ENCODE peak calls at places on chromosomes 1 and 21, in ten cellular contexts. Q, R, H, Z, M, P, N, C, X and K are unnamed samples.
A peak's percentile ranks its signal among the peaks of the same experiment; 100 is the strongest.

GRCh38 chr1:191498318-191498717 is 659.9 kb upstream of the RGS18 start:
- DNase-seq in Q (no peak), R (no peak), H (no peak), Z (no peak), M (no peak), P (no peak), N (no peak), C (no peak), X (no peak), K (no peak)

GRCh38 chr1:26190373-26190987 is at the start of gene CATSPER4:
- DNase-seq in Q (no peak), R (no peak), H (no peak), Z (peak; percentile 74), M (peak; percentile 57), P (no peak), N (no peak), C (no peak), X (no peak), K (no peak)

GRCh38 chr1:171841931-171842723 is 829 bp downstream of the DNM3 start:
- DNase-seq in Q (no peak), R (no peak), H (peak; percentile 73), Z (peak; percentile 8), M (peak; percentile 20), P (peak; percentile 17), N (peak; percentile 18), C (no peak), X (no peak), K (peak; percentile 15)

GRCh38 chr1:1356166-1356795 is 2.1 kb downstream of the MXRA8 start:
- DNase-seq in Q (no peak), R (no peak), H (no peak), Z (no peak), M (no peak), P (no peak), N (no peak), C (no peak), X (no peak), K (no peak)

GRCh38 chr1:7579831-7580804 is 191.0 kb upstream of the VAMP3 start:
- DNase-seq in Q (no peak), R (no peak), H (no peak), Z (no peak), M (no peak), P (peak; percentile 2), N (no peak), C (no peak), X (no peak), K (no peak)

GRCh38 chr1:186900539-186901237 is 71.9 kb downstream of the PLA2G4A start:
- DNase-seq in Q (no peak), R (no peak), H (no peak), Z (no peak), M (no peak), P (no peak), N (no peak), C (no peak), X (no peak), K (no peak)

GRCh38 chr21:14096577-14096976 is 114.2 kb downstream of the LIPI start:
- DNase-seq in Q (no peak), R (no peak), H (no peak), Z (no peak), M (no peak), P (no peak), N (no peak), C (no peak), X (peak; percentile 77), K (no peak)

GRCh38 chr1:11434506-11434905 is 44.4 kb upstream of the DISP3 start:
- DNase-seq in Q (no peak), R (no peak), H (no peak), Z (no peak), M (no peak), P (no peak), N (no peak), C (no peak), X (no peak), K (no peak)

GRCh38 chr1:80221319-80221718 is 1214.8 kb upstream of the ADGRL4 start:
- DNase-seq in Q (no peak), R (no peak), H (no peak), Z (no peak), M (no peak), P (no peak), N (no peak), C (no peak), X (no peak), K (no peak)

GRCh38 chr1:3981746-3982505 is 81.9 kb upstream of the C1orf174 start:
- DNase-seq in Q (no peak), R (no peak), H (no peak), Z (no peak), M (no peak), P (no peak), N (no peak), C (no peak), X (no peak), K (no peak)
- TF ChIP-seq CTCF in Q (no peak), R (no peak), H (no peak), Z (no peak), M (no peak), P (no peak), N (no peak), C (no peak), X (no peak), K (no peak)

DNA sequence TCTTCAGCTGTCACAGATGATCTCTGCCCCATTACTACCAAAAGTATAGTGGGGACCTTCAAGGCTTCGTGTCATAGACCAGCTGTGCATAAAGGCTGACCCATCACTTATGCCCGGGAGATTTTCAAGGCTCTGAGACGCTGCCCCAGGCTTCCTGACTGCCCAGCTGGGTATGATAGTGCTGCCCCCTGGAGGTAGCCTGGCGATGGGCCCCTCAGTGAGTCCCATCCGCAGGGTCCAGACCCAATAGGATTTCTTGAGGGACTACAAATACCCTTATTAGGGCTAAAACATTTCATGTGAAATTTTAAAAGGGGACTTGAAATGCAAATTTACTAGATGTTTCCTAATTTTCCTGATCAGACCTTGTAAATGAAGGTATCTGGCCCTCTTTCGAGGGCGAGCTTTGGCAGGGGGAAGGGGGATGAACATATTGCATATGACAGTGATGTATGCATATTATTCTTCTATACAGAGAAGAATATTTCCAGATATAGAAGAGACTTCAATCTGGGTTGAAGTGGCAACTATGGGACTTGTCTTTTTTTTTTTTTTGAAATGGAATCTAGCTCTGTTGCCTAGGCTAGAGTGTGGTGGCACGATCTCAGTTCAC is 11.7 kb upstream of the FCMR start:
- DNase-seq in Q (peak; percentile 52), R (no peak), H (no peak), Z (peak; percentile 29), M (peak; percentile 48), P (no peak), N (no peak), C (peak; percentile 59), X (no peak), K (peak; percentile 83)
- TF ChIP-seq CTCF in Q (peak; percentile 24), R (peak; percentile 47), H (no peak), Z (peak; percentile 65), M (peak; percentile 43), P (no peak), N (peak; percentile 57), C (peak; percentile 77), X (peak; percentile 39), K (peak; percentile 90)

GRCh38 chr1:76031496-76031895 is 43.0 kb upstream of the ST6GALNAC3 start:
- DNase-seq in Q (no peak), R (no peak), H (no peak), Z (no peak), M (no peak), P (no peak), N (no peak), C (no peak), X (no peak), K (no peak)

GRCh38 chr1:76033800-76034475 is 40.6 kb upstream of the ST6GALNAC3 start:
- DNase-seq in Q (no peak), R (no peak), H (no peak), Z (no peak), M (no peak), P (no peak), N (no peak), C (no peak), X (no peak), K (no peak)

GRCh38 chr1:76038306-76039004 is 36.1 kb upstream of the ST6GALNAC3 start:
- DNase-seq in Q (no peak), R (no peak), H (no peak), Z (no peak), M (no peak), P (no peak), N (no peak), C (no peak), X (no peak), K (no peak)

GRCh38 chr1:76037314-76037713 is 37.2 kb upstream of the ST6GALNAC3 start:
- DNase-seq in Q (no peak), R (no peak), H (no peak), Z (no peak), M (no peak), P (no peak), N (no peak), C (no peak), X (no peak), K (no peak)

GRCh38 chr1:76035053-76035452 is 39.5 kb upstream of the ST6GALNAC3 start:
- DNase-seq in Q (no peak), R (no peak), H (no peak), Z (no peak), M (no peak), P (no peak), N (no peak), C (no peak), X (no peak), K (no peak)
- TF ChIP-seq CTCF in Q (no peak), R (no peak), H (no peak), Z (peak; percentile 41), M (peak; percentile 38), P (no peak), N (peak; percentile 44), C (peak; percentile 6), X (peak; percentile 41), K (no peak)

GRCh38 chr1:230979952-230980351 is 1.1 kb downstream of the ARV1 start:
- DNase-seq in Q (no peak), R (no peak), H (no peak), Z (no peak), M (no peak), P (no peak), N (no peak), C (no peak), X (no peak), K (no peak)

GRCh38 chr1:230976825-230977747 is 1.6 kb downstream of the TTC13 start:
- DNase-seq in Q (no peak), R (no peak), H (no peak), Z (no peak), M (no peak), P (no peak), N (no peak), C (peak; percentile 15), X (no peak), K (peak; percentile 54)

GRCh38 chr1:230978491-230979388 is at the start of the genes ARV1 and TTC13:
- DNase-seq in Q (peak; percentile 99), R (peak; percentile 96), H (peak; percentile 99), Z (peak; percentile 100), M (peak; percentile 98), P (peak; percentile 99), N (peak; percentile 93), C (peak; percentile 95), X (peak; percentile 99), K (peak; percentile 99)

GRCh38 chr1:230977781-230978490 is 725 bp downstream of the TTC13 start:
- DNase-seq in Q (peak; percentile 32), R (no peak), H (no peak), Z (peak; percentile 61), M (peak; percentile 9), P (peak; percentile 48), N (peak; percentile 25), C (peak; percentile 41), X (no peak), K (peak; percentile 47)

DNA sequence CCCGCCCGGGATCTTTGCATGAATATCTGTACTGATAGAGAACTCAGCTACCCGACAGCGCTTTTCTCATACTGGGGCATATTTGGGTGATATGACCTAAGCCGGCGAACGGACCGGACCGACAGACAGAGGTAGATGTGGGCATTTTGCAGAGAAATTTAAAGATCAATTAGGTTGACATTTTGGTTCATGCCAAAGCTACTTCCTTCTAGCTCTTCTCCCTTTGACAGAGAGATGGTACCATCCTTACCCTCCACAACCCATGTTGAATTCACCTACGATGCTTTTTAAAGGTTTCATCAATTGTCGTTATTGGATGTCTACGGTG is 459 bp downstream of the ARV1 start:
- DNase-seq in Q (no peak), R (no peak), H (no peak), Z (no peak), M (no peak), P (no peak), N (no peak), C (no peak), X (no peak), K (no peak)
- TF ChIP-seq CTCF in Q (no peak), R (no peak), H (no peak), Z (no peak), M (no peak), P (no peak), N (no peak), C (no peak), X (no peak), K (no peak)